ENCODE peak calls at places on chromosomes 12 and 14, in ten cellular contexts. M is body of pancreas, N is mammary epithelial cell, X is aorta, R is pancreas, F is cardiac muscle cell, E is RWPE1, K is A549, A is endothelial cell of umbilical vein, T is ovary. C is an unnamed sample.

GRCh38 chr12:11499802-11500201 is 104.4 kb upstream of the PRB2 start:
- DNase-seq in T (no peak), F (no peak), A (no peak), R (no peak), N (no peak), K (no peak), X (no peak), E (no peak), M (no peak), C (no peak)

GRCh38 chr12:57583008-57583831 is 7.8 kb upstream of the PIP4K2C start:
- DNase-seq in K (peak; percentile 96), N (peak; percentile 44), R (peak; percentile 62), M (peak; percentile 65), E (peak; percentile 83), X (no peak), T (peak; percentile 52), F (peak; percentile 90), A (peak; percentile 71), C (no peak)

GRCh38 chr12:20625531-20625930 is 69.6 kb upstream of the SLCO1C1 start:
- DNase-seq in T (no peak), F (no peak), K (no peak), X (no peak), R (no peak), A (no peak), E (no peak), M (no peak), N (no peak), C (no peak)

GRCh38 chr12:52810554-52810953 is 3.4 kb downstream of the KRT4 start:
- DNase-seq in T (no peak), N (no peak), A (no peak), K (no peak), E (no peak), F (no peak), M (no peak), X (no peak), R (no peak), C (no peak)

GRCh38 chr12:116066381-116067230 is 210.9 kb downstream of the MED13L start:
- DNase-seq in K (peak; percentile 34), T (no peak), X (peak; percentile 64), M (peak; percentile 65), A (peak; percentile 46), E (peak; percentile 32), N (no peak), F (peak; percentile 67), R (peak; percentile 40), C (no peak)

GRCh38 chr12:123238330-123238682 is 5.1 kb downstream of the MTRFR start:
- DNase-seq in A (no peak), T (no peak), R (no peak), E (no peak), M (no peak), N (no peak), F (no peak), X (no peak), K (no peak), C (no peak)

GRCh38 chr12:32983332-32983731 is 86.8 kb upstream of the PKP2 start:
- DNase-seq in A (no peak), K (no peak), T (no peak), E (no peak), R (no peak), N (no peak), F (no peak), X (no peak), M (no peak), C (no peak)

GRCh38 chr12:58781609-58782008 is 138.7 kb downstream of the LRIG3 start:
- DNase-seq in E (no peak), T (no peak), K (no peak), M (no peak), F (no peak), X (no peak), R (no peak), N (no peak), A (no peak), C (no peak)

GRCh38 chr12:68932123-68932700 is 759 bp downstream of the CPM start:
- DNase-seq in A (no peak), F (no peak), K (peak; percentile 8), E (no peak), R (no peak), X (no peak), M (no peak), T (no peak), N (no peak), C (no peak)

GRCh38 chr14:101065246-101065645 is 161.7 kb upstream of the RTL1 start:
- DNase-seq in E (no peak), F (no peak), K (no peak), A (no peak), N (no peak), R (no peak), T (no peak), M (no peak), X (peak; percentile 26), C (peak; percentile 38)

GRCh38 chr12:45299132-45299692 is 83.3 kb downstream of the ANO6 start:
- DNase-seq in N (peak; percentile 62), A (peak; percentile 70), M (no peak), E (peak; percentile 43), K (no peak), F (no peak), X (peak; percentile 57), T (no peak), R (no peak), C (no peak)

GRCh38 chr14:77603654-77604270 is 12.7 kb downstream of the SPTLC2 start:
- DNase-seq in F (no peak), X (peak; percentile 57), K (peak; percentile 56), R (no peak), A (peak; percentile 65), E (no peak), M (no peak), N (no peak), T (peak; percentile 29), C (peak; percentile 17)

GRCh38 chr12:71478277-71478676 is 38.7 kb downstream of the LGR5 start:
- DNase-seq in R (no peak), N (no peak), T (no peak), M (no peak), E (no peak), K (no peak), F (no peak), X (no peak), A (no peak), C (no peak)

GRCh38 chr14:31026076-31026394 is at the start of gene STRN3:
- DNase-seq in M (no peak), R (no peak), N (no peak), X (no peak), E (no peak), F (no peak), T (no peak), K (no peak), A (no peak), C (no peak)

DNA sequence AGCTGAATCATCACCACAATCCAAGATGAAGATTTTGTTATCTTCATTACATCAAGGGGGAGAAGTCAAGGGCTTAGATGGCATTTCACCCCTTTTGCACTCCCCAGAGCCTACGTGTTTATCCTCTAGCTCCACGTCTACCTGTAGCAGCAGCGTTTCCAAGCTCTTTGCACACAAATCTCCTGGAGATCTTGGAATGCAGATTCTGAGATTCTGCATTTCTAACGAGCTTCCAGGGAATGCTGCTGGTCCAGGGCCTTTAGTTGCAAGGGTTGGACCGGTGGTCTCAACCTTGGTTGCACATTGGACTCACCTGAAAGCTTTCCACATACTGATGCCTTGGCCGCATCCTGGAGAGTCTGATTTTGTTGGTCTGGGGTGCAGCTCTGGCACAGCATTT is 49.5 kb upstream of the STON2 start:
- DNase-seq in F (no peak), X (no peak), A (no peak), E (no peak), K (no peak), R (no peak), M (no peak), N (no peak), T (no peak), C (no peak)
- H3K27ac ChIP-seq in F (no peak overlapping the region), X (no peak overlapping the region), A (no peak overlapping the region), E (no peak overlapping the region), K (no peak overlapping the region), R (no peak overlapping the region), M (no peak overlapping the region), N (no peak overlapping the region), T (no peak overlapping the region), C (peak overlapping the region; percentile 82)

GRCh38 chr14:89399157-89399556 is 17.9 kb downstream of the FOXN3 start:
- DNase-seq in T (no peak), K (no peak), X (no peak), E (no peak), F (no peak), R (no peak), M (no peak), N (no peak), A (no peak), C (no peak)

GRCh38 chr14:89400529-89400928 is 16.5 kb downstream of the FOXN3 start:
- DNase-seq in A (no peak), K (no peak), T (no peak), X (no peak), F (no peak), N (no peak), E (no peak), M (no peak), R (no peak), C (no peak)

GRCh38 chr14:89394920-89395319 is 22.1 kb downstream of the FOXN3 start:
- DNase-seq in K (no peak), N (no peak), X (no peak), T (no peak), M (no peak), R (no peak), A (no peak), F (no peak), E (no peak), C (no peak)

GRCh38 chr14:89399594-89400068 is 17.4 kb downstream of the FOXN3 start:
- DNase-seq in N (no peak), R (no peak), E (no peak), T (no peak), M (peak; percentile 29), X (no peak), F (peak; percentile 54), A (peak; percentile 43), K (no peak), C (no peak)

DNA sequence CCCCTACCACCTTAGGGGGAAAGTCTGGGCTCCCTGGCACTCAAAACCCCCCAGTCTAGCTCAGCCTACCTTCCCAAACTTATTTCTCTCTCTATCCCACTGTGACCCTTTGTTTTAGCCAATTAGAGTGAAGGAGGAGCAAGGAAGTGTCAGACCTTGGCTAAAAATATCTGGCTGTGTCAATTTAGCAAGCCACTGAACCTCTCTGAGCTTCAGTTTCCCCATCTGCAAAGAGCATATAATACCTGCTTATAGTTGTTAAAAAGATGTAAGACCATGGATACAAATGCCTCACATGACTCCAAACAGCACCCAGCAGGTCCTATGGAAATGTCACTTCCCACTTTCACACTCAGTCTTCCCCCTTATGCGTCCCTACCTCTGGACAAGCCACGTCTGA is 19.5 kb downstream of the FOXN3 start:
- DNase-seq in M (no peak), T (no peak), X (no peak), R (no peak), N (no peak), K (no peak), A (no peak), F (no peak), E (no peak), C (no peak)
- H3K27ac ChIP-seq in M (no peak overlapping the region), T (no peak overlapping the region), X (no peak overlapping the region), R (no peak overlapping the region), N (no peak overlapping the region), K (no peak overlapping the region), A (no peak overlapping the region), F (no peak overlapping the region), E (no peak overlapping the region), C (no peak overlapping the region)

GRCh38 chr14:37122288-37122687 is 50.1 kb downstream of the SLC25A21 start:
- DNase-seq in F (no peak), X (no peak), K (peak; percentile 7), A (peak; percentile 85), E (peak; percentile 72), N (peak; percentile 87), T (no peak), R (no peak), M (no peak), C (no peak)
- H3K27ac ChIP-seq in F (no peak overlapping the region), X (no peak overlapping the region), K (no peak overlapping the region), A (no peak overlapping the region), E (no peak overlapping the region), N (no peak overlapping the region), T (no peak overlapping the region), R (no peak overlapping the region), M (no peak overlapping the region), C (no peak overlapping the region)

GRCh38 chr14:71388862-71389261 is 481.6 kb downstream of the PCNX1 start:
- DNase-seq in T (no peak), F (no peak), M (no peak), E (no peak), K (no peak), A (no peak), X (no peak), R (no peak), N (no peak), C (no peak)
- H3K27ac ChIP-seq in T (no peak overlapping the region), F (no peak overlapping the region), M (no peak overlapping the region), E (no peak overlapping the region), K (no peak overlapping the region), A (no peak overlapping the region), X (no peak overlapping the region), R (no peak overlapping the region), N (no peak overlapping the region), C (no peak overlapping the region)